ENCODE peak calls at places on chromosome 18, in six cellular contexts. B is GM12891, F is H1, D is HepG2, P is K562, U is GM12878. R is an unnamed sample.

GRCh38 chr18:66825347-66825746 is 221.5 kb upstream of the CDH19 start:
- DNase-seq in B (no peak), F (no peak), D (no peak), P (no peak), U (no peak), R (no peak)

GRCh38 chr18:30997223-30997622 is 45.3 kb downstream of the DSC3 start:
- DNase-seq in B (no peak), F (no peak), D (no peak), P (no peak), U (no peak), R (no peak)

GRCh38 chr18:6731197-6731596 is 1.7 kb downstream of the ARHGAP28 start:
- DNase-seq in B (no peak), F (no peak), D (no peak), P (no peak), U (no peak), R (no peak)

GRCh38 chr18:10442551-10442971 is 11.9 kb upstream of the APCDD1 start:
- DNase-seq in B (no peak), F (no peak), D (no peak), P (no peak), U (no peak), R (no peak)

GRCh38 chr18:74390900-74391299 is 66.2 kb downstream of the DIPK1C start:
- DNase-seq in B (no peak), F (no peak), D (no peak), P (no peak), U (no peak), R (no peak)

GRCh38 chr18:59823611-59824195 is 76.1 kb upstream of the PMAIP1 start:
- DNase-seq in B (no peak), F (peak; percentile 89), D (peak; percentile 60), P (peak; percentile 36), U (no peak), R (no peak)

GRCh38 chr18:23779696-23780303 is 90.5 kb downstream of the LAMA3 start:
- DNase-seq in B (no peak), F (no peak), D (peak; percentile 54), P (peak; percentile 33), U (no peak), R (no peak)

GRCh38 chr18:62450175-62450545 is 72.7 kb upstream of the ZCCHC2 start:
- DNase-seq in B (no peak), F (no peak), D (no peak), P (no peak), U (no peak), R (no peak)

GRCh38 chr18:33579147-33579867 is 1.3 kb downstream of the ASXL3 start:
- DNase-seq in B (no peak), F (no peak), D (no peak), P (no peak), U (no peak), R (no peak)

GRCh38 chr18:26536664-26537063 is 11.7 kb downstream of the KCTD1 start:
- DNase-seq in B (no peak), F (no peak), D (no peak), P (no peak), U (no peak), R (no peak)

GRCh38 chr18:45413180-45413836 is 202.0 kb upstream of the SLC14A2 start:
- DNase-seq in B (no peak), F (no peak), D (no peak), P (no peak), U (no peak), R (no peak)

GRCh38 chr18:34847408-34847807 is 137.3 kb downstream of the DTNA start:
- DNase-seq in B (no peak), F (no peak), D (no peak), P (no peak), U (no peak), R (no peak)

GRCh38 chr18:68387246-68387645 is 327.7 kb downstream of the TMX3 start:
- DNase-seq in B (no peak), F (no peak), D (no peak), P (no peak), U (no peak), R (no peak)

GRCh38 chr18:76657911-76658475 is 163.0 kb upstream of the ZNF516 start:
- DNase-seq in B (no peak), F (no peak), D (no peak), P (no peak), U (no peak), R (no peak)

GRCh38 chr18:57951110-57951796 is 92.8 kb upstream of the NEDD4L start:
- DNase-seq in B (no peak), F (no peak), D (peak; percentile 20), P (no peak), U (no peak), R (no peak)

GRCh38 chr18:9337875-9338274 is 3.3 kb downstream of the TWSG1 start:
- DNase-seq in B (no peak), F (no peak), D (no peak), P (no peak), U (peak; percentile 59), R (no peak)

GRCh38 chr18:7608798-7609197 is 41.7 kb downstream of the PTPRM start:
- DNase-seq in B (no peak), F (no peak), D (no peak), P (no peak), U (no peak), R (no peak)

GRCh38 chr18:52948878-52949444 is 609.0 kb downstream of the DCC start:
- DNase-seq in B (no peak), F (no peak), D (no peak), P (no peak), U (no peak), R (no peak)

GRCh38 chr18:73136134-73136533 is 268.3 kb upstream of the NETO1 start:
- DNase-seq in B (no peak), F (no peak), D (peak; percentile 3), P (no peak), U (no peak), R (no peak)

GRCh38 chr18:6444484-6445228 is 29.9 kb upstream of the L3MBTL4 start:
- DNase-seq in B (no peak), F (no peak), D (peak; percentile 3), P (no peak), U (no peak), R (no peak)

GRCh38 chr18:37012452-37012851 is 183.5 kb downstream of the KIAA1328 start:
- DNase-seq in B (no peak), F (no peak), D (no peak), P (no peak), U (no peak), R (no peak)

GRCh38 chr18:2905802-2906521 is 59.2 kb downstream of the EMILIN2 start:
- DNase-seq in B (peak; percentile 70), F (peak; percentile 65), D (peak; percentile 44), P (no peak), U (no peak), R (peak; percentile 51)
- TF ChIP-seq POLR2A in B (peak; percentile 42), F (no peak), D (peak; percentile 84), P (no peak), U (peak; percentile 76), R (peak; percentile 31)

GRCh38 chr18:49394191-49394590 is 66.3 kb downstream of the DYM start:
- DNase-seq in B (no peak), F (no peak), D (no peak), P (no peak), U (no peak), R (no peak)
- TF ChIP-seq TAF1 in B (no peak), F (no peak), D (no peak), P (no peak), U (no peak), R (no peak)

GRCh38 chr18:79523738-79524180 is 128.0 kb downstream of the NFATC1 start:
- DNase-seq in B (no peak), F (no peak), D (no peak), P (no peak), U (peak; percentile 49), R (peak; percentile 53)

GRCh38 chr18:79525556-79526467 is 130.1 kb downstream of the NFATC1 start:
- DNase-seq in B (no peak), F (peak; percentile 63), D (no peak), P (no peak), U (no peak), R (no peak)

GRCh38 chr18:79522451-79523220 is 126.9 kb downstream of the NFATC1 start:
- DNase-seq in B (no peak), F (peak; percentile 46), D (no peak), P (no peak), U (no peak), R (no peak)

GRCh38 chr18:79523221-79523737 is 127.5 kb downstream of the NFATC1 start:
- DNase-seq in B (no peak), F (no peak), D (no peak), P (no peak), U (no peak), R (no peak)

DNA sequence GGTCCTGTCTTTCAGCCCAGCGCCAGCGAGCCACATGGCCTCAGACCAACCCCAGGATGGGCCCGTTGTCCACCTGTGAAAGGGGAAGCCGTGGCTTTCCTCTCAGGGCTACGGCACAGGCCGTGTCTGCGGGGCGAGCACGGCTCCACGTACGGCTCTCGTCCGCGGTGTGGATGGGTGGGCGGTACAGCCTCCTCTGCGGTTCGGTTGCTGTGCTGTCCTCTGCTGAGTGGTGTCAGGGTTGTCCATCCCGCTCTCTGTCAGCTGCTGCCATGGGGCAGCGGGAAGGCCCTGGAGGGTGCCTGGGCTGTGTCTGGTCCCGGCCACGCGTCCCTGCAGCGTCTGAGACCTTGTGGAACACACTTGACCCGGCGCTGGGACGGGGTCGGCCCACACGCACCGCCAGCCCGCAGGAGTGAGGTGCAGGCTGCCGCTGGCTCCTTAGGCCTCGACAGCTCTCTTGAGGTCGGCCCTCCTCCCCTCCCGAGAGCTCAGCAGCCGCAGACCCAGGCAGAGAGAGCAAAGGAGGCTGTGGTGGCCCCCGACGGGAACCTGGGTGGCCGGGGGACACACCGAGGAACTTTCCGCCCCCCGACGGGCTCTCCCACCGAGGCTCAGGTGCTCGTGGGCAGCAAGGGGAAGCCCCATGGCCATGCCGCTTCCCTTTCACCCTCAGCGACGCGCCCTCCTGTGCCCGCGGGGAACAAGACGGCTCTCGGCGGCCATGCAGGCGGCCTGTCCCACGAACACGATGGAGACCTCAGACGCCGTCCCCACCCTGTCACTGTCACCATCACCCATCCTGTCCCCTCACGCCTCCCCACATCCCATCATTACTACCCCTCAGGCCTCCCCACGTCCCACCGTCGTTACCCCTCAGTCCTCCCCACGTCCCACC is 128.7 kb downstream of the NFATC1 start:
- DNase-seq in B (peak; percentile 67), F (peak; percentile 47), D (no peak), P (no peak), U (no peak), R (peak; percentile 56)
- TF ChIP-seq POLR2AphosphoS5 in B (peak; percentile 53), F (no peak), D (no peak), P (no peak), U (no peak), R (peak; percentile 25)

DNA sequence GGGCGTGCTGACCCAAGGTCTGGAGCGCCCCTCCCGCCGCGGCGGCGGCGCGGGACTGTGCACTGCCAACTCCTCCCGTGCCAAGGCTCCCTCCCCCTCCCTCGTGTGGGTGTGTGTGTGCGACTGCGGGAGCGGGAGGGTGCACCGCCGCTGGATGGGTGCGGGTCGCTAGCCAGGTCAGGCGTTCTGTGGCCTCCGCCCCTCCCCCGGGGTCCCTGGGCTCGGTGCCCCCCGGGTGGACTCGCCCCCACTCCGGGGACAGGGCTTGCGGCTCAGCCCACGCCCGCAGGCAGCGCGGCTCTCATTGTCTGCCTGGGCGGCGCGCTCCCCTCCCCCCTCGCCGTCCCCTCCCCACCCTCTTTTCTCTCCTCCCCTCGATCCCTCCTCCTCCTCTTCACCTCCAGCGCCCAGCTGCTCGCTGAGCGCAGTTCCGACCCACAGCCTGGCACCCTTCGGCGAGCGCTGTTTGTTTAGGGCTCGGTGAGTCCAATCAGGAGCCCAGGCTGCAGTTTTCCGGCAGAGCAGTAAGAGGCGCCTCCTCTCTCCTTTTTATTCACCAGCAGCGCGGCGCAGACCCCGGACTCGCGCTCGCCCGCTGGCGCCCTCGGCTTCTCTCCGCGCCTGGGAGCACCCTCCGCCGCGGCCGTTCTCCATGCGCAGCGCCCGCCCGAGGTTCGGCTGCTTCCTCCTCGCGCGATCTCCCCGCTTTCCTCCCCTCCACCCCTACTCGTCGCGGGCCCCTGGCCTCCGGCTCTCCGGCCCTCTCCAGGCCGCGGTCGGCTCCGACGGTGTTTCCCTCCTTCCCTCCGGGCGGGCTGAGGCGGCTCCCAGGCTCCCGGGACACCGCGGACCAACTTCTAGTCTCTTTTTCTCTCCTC is at the start of gene GATA6:
- DNase-seq in B (peak; percentile 63), F (peak; percentile 87), D (peak; percentile 84), P (peak; percentile 73), U (no peak), R (peak; percentile 48)
- TF ChIP-seq POLR2A in B (no peak), F (no peak), D (peak; percentile 53), P (no peak), U (no peak), R (no peak)